ENCODE peak calls at places on chromosomes 1 and 21, in four cellular contexts. One of them, this sample, is unnamed.

GRCh38 chr1:117162806-117163205 is 41.3 kb upstream of the TRIM45 start:
- DNase-seq in HepG2: no peak
- DNase-seq in ovary: no peak
- DNase-seq in lower leg skin: no peak
- DNase-seq in this sample: no peak

GRCh38 chr1:91124989-91125417 is 103.2 kb upstream of the ZNF644 start:
- DNase-seq in HepG2: no peak
- DNase-seq in ovary: no peak
- DNase-seq in lower leg skin: peak
- DNase-seq in this sample: no peak

GRCh38 chr1:241272828-241273227 is 84.2 kb downstream of the RGS7 start:
- DNase-seq in HepG2: no peak
- DNase-seq in ovary: no peak
- DNase-seq in lower leg skin: no peak
- DNase-seq in this sample: no peak

GRCh38 chr21:45322231-45322959 is 34.7 kb upstream of the POFUT2 start:
- DNase-seq in HepG2: no peak
- DNase-seq in ovary: no peak
- DNase-seq in lower leg skin: no peak
- DNase-seq in this sample: peak

GRCh38 chr1:203673550-203674411 is 47.1 kb downstream of the ATP2B4 start:
- DNase-seq in HepG2: peak
- DNase-seq in ovary: peak
- DNase-seq in lower leg skin: peak
- DNase-seq in this sample: peak

GRCh38 chr21:29928537-29928936 is 11.3 kb downstream of the GRIK1 start:
- DNase-seq in HepG2: no peak
- DNase-seq in ovary: no peak
- DNase-seq in lower leg skin: no peak
- DNase-seq in this sample: no peak

GRCh38 chr21:38352536-38353219 is 95.9 kb downstream of the KCNJ15 start:
- DNase-seq in HepG2: peak
- DNase-seq in ovary: peak
- DNase-seq in lower leg skin: peak
- DNase-seq in this sample: no peak

GRCh38 chr1:50352428-50352827 is 70.8 kb downstream of the DMRTA2 start:
- DNase-seq in HepG2: no peak
- DNase-seq in ovary: no peak
- DNase-seq in lower leg skin: no peak
- DNase-seq in this sample: no peak

GRCh38 chr21:45580181-45580575 is 37.9 kb upstream of the SLC19A1 start:
- DNase-seq in HepG2: no peak
- DNase-seq in ovary: no peak
- DNase-seq in lower leg skin: no peak
- DNase-seq in this sample: peak

GRCh38 chr1:36142121-36142520 is 7.2 kb downstream of the TRAPPC3 start:
- DNase-seq in HepG2: no peak
- DNase-seq in ovary: no peak
- DNase-seq in lower leg skin: no peak
- DNase-seq in this sample: no peak

GRCh38 chr21:25963186-25963585 is 207.4 kb downstream of the APP start:
- DNase-seq in HepG2: no peak
- DNase-seq in ovary: no peak
- DNase-seq in lower leg skin: no peak
- DNase-seq in this sample: no peak

GRCh38 chr1:39154553-39155361 is 49.7 kb upstream of the MACF1 start:
- DNase-seq in HepG2: peak
- DNase-seq in ovary: peak
- DNase-seq in lower leg skin: no peak
- DNase-seq in this sample: no peak

GRCh38 chr1:101884621-101885020 is 112.1 kb downstream of the OLFM3 start:
- DNase-seq in HepG2: no peak
- DNase-seq in ovary: no peak
- DNase-seq in lower leg skin: no peak
- DNase-seq in this sample: no peak

GRCh38 chr1:23923592-23924495 is 10.7 kb upstream of the CNR2 start:
- DNase-seq in HepG2: no peak
- DNase-seq in ovary: no peak
- DNase-seq in lower leg skin: no peak
- DNase-seq in this sample: no peak

GRCh38 chr1:225896937-225897549 is 8.1 kb upstream of the LEFTY1 start:
- DNase-seq in HepG2: peak
- DNase-seq in ovary: no peak
- DNase-seq in lower leg skin: no peak
- DNase-seq in this sample: peak

GRCh38 chr1:180954766-180955165 is 42.1 kb downstream of the KIAA1614 start:
- DNase-seq in HepG2: no peak
- DNase-seq in ovary: no peak
- DNase-seq in lower leg skin: no peak
- DNase-seq in this sample: peak

GRCh38 chr1:180953291-180953747 is 40.6 kb downstream of the KIAA1614 start:
- DNase-seq in HepG2: no peak
- DNase-seq in ovary: no peak
- DNase-seq in lower leg skin: peak
- DNase-seq in this sample: peak

GRCh38 chr1:180952657-180953013 is 39.9 kb downstream of the KIAA1614 start:
- DNase-seq in HepG2: no peak
- DNase-seq in ovary: no peak
- DNase-seq in lower leg skin: no peak
- DNase-seq in this sample: peak

GRCh38 chr1:180951881-180952656 is 39.4 kb downstream of the KIAA1614 start:
- DNase-seq in HepG2: no peak
- DNase-seq in ovary: no peak
- DNase-seq in lower leg skin: no peak
- DNase-seq in this sample: peak

GRCh38 chr1:180953791-180954721 is 41.4 kb downstream of the KIAA1614 start:
- DNase-seq in HepG2: peak
- DNase-seq in ovary: peak
- DNase-seq in lower leg skin: no peak
- DNase-seq in this sample: peak
- TF ChIP-seq POLR2A in HepG2: peak
- TF ChIP-seq POLR2A in ovary: no peak
- TF ChIP-seq POLR2A in lower leg skin: no peak
- TF ChIP-seq POLR2A in this sample: no peak

GRCh38 chr1:145960468-145961108 is 2.8 kb upstream of the LIX1L start:
- DNase-seq in HepG2: peak
- DNase-seq in ovary: peak
- DNase-seq in lower leg skin: peak
- DNase-seq in this sample: peak
- TF ChIP-seq POLR2A in HepG2: peak
- TF ChIP-seq POLR2A in ovary: peak
- TF ChIP-seq POLR2A in lower leg skin: no peak
- TF ChIP-seq POLR2A in this sample: no peak

GRCh38 chr1:202011994-202012393 is 1.6 kb downstream of the ELF3 start:
- DNase-seq in HepG2: no peak
- DNase-seq in ovary: no peak
- DNase-seq in lower leg skin: no peak
- DNase-seq in this sample: peak
- TF ChIP-seq POLR2A in HepG2: no peak
- TF ChIP-seq POLR2A in ovary: no peak
- TF ChIP-seq POLR2A in lower leg skin: no peak
- TF ChIP-seq POLR2A in this sample: no peak

DNA sequence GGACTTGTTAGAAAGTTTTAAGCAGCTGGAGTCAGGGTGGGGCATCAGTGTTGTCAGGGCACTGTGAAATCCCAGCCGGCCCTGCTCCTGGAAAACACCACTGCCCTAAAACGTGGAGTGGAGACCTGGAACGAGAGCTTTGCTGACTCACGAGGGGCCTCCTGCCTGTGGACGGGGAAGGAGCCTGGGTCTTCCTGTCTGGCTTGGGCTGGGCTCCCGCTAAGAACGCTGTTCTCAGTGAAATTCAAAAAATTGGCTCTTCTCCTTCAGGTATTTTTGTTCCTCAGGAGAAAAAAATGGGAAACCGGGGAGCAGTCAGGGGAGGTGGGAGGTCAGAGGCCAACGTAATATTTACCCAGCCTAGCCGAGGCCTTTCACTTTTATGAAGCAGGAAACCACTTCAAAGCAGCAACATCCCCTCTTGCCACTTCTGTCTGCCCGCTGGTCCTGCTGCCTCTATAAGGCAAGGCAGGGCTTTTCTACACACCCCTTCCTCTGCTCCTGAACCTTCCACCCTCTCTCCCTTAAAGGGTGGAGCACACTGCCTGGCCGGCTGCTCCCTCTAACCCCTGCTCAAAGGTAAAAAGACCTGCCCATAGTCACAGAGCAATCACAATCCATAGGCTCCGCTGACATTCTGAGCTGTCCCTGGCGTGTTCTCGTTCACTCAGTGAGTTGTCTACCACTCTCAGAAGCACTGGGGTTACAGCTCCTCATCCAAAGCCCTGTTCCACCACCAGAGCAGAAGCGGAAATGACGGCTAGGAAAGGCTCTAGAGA is 8.0 kb downstream of the PLXNA2 start:
- DNase-seq in HepG2: peak
- DNase-seq in ovary: peak
- DNase-seq in lower leg skin: no peak
- DNase-seq in this sample: no peak
- TF ChIP-seq POLR2A in HepG2: no peak
- TF ChIP-seq POLR2A in ovary: no peak
- TF ChIP-seq POLR2A in lower leg skin: no peak
- TF ChIP-seq POLR2A in this sample: no peak

GRCh38 chr1:15760520-15761211 is 2.1 kb downstream of the FBLIM1 start:
- DNase-seq in HepG2: no peak
- DNase-seq in ovary: peak
- DNase-seq in lower leg skin: no peak
- DNase-seq in this sample: no peak
- TF ChIP-seq POLR2A in HepG2: no peak
- TF ChIP-seq POLR2A in ovary: peak
- TF ChIP-seq POLR2A in lower leg skin: no peak
- TF ChIP-seq POLR2A in this sample: no peak

This sample was measured in spleen.